ENCODE peak calls at places on chromosome 15, in five cellular contexts. One of them, this sample, is unnamed. For H3K4me1, the result is how much of the 10 kb centered on the place peaks cover.

GRCh38 chr15:62854420-62855084 is 188.0 kb upstream of the TPM1 start:
- DNase-seq in GM23248: no peak
- DNase-seq in GM12878: no peak
- DNase-seq in IMR-90: no peak
- DNase-seq in PC-3: no peak
- DNase-seq in this sample: no peak

GRCh38 chr15:29115093-29115991 is 154.3 kb downstream of the NSMCE3 start:
- DNase-seq in GM12878: no peak
- DNase-seq in PC-3: no peak
- DNase-seq in GM23248: no peak
- DNase-seq in IMR-90: no peak
- DNase-seq in this sample: no peak

GRCh38 chr15:53974121-53974520 is 4.1 kb upstream of the UNC13C start:
- DNase-seq in GM12878: no peak
- DNase-seq in GM23248: no peak
- DNase-seq in IMR-90: no peak
- DNase-seq in PC-3: no peak
- DNase-seq in this sample: no peak

GRCh38 chr15:68045289-68046265 is 8.5 kb upstream of the PIAS1 start:
- DNase-seq in PC-3: no peak
- DNase-seq in GM23248: no peak
- DNase-seq in GM12878: no peak
- DNase-seq in IMR-90: no peak
- DNase-seq in this sample: no peak

GRCh38 chr15:90451215-90451850 is 63.3 kb downstream of the IQGAP1 start:
- DNase-seq in GM12878: no peak
- DNase-seq in GM23248: peak
- DNase-seq in IMR-90: peak
- DNase-seq in PC-3: peak
- DNase-seq in this sample: peak

GRCh38 chr15:74795961-74796625 is 14.2 kb downstream of the CSK start:
- DNase-seq in IMR-90: no peak
- DNase-seq in GM23248: no peak
- DNase-seq in PC-3: no peak
- DNase-seq in GM12878: no peak
- DNase-seq in this sample: no peak

GRCh38 chr15:38252481-38253311 is at the start of gene SPRED1:
- DNase-seq in IMR-90: peak
- DNase-seq in PC-3: peak
- DNase-seq in GM23248: peak
- DNase-seq in GM12878: no peak
- DNase-seq in this sample: no peak

GRCh38 chr15:46502668-46503067 is 867.8 kb downstream of the SQOR start:
- DNase-seq in GM12878: no peak
- DNase-seq in GM23248: peak
- DNase-seq in PC-3: peak
- DNase-seq in IMR-90: no peak
- DNase-seq in this sample: no peak

GRCh38 chr15:43093026-43093425 is 12.8 kb downstream of the UBR1 start:
- DNase-seq in GM12878: no peak
- DNase-seq in PC-3: no peak
- DNase-seq in IMR-90: peak
- DNase-seq in GM23248: peak
- DNase-seq in this sample: peak

GRCh38 chr15:64979252-64979710 is 10.4 kb downstream of the SPG21 start:
- DNase-seq in GM23248: no peak
- DNase-seq in GM12878: no peak
- DNase-seq in PC-3: no peak
- DNase-seq in IMR-90: no peak
- DNase-seq in this sample: no peak

GRCh38 chr15:64152507-64153387 is 1.2 kb downstream of the SNX22 start:
- DNase-seq in PC-3: no peak
- DNase-seq in GM12878: no peak
- DNase-seq in IMR-90: no peak
- DNase-seq in GM23248: no peak
- DNase-seq in this sample: no peak

GRCh38 chr15:84736375-84736774 is 12.0 kb upstream of the ZNF592 start:
- DNase-seq in PC-3: no peak
- DNase-seq in GM12878: peak
- DNase-seq in IMR-90: no peak
- DNase-seq in GM23248: no peak
- DNase-seq in this sample: no peak

GRCh38 chr15:31266712-31267111 is 59.9 kb upstream of the KLF13 start:
- DNase-seq in GM23248: no peak
- DNase-seq in GM12878: no peak
- DNase-seq in PC-3: no peak
- DNase-seq in IMR-90: no peak
- DNase-seq in this sample: no peak
- H3K4me1 ChIP-seq in GM23248: under half
- H3K4me1 ChIP-seq in GM12878: half or more
- H3K4me1 ChIP-seq in PC-3: under half
- H3K4me1 ChIP-seq in IMR-90: under half
- H3K4me1 ChIP-seq in this sample: under half

DNA sequence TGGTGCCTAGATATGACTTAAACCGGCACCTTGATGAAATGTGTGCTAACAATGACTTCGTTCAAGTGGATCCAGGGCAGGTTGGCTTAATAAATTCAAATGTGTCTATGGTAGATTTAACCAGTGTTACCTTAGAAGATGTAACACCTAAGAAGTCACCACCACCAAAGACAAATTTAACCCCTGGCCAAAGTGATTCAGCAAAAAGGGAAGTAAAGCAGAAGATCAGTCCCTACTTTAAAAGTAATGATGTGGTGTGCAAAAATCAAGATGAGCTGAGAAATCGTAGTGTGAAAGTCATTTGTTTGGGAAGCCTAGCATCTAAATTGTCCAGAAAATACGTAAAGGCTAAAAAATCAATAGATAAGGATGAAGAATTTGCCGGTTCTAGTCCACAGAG is 1.1 kb downstream of the FAN1 start:
- DNase-seq in IMR-90: no peak
- DNase-seq in GM23248: no peak
- DNase-seq in GM12878: no peak
- DNase-seq in PC-3: no peak
- DNase-seq in this sample: no peak
- H3K9ac ChIP-seq in IMR-90: no peak
- H3K9ac ChIP-seq in GM23248: peak
- H3K9ac ChIP-seq in GM12878: no peak
- H3K9ac ChIP-seq in PC-3: peak
- H3K9ac ChIP-seq in this sample: no peak

GRCh38 chr15:78052545-78052944 is 25.0 kb downstream of the TBC1D2B start:
- DNase-seq in GM12878: no peak
- DNase-seq in GM23248: no peak
- DNase-seq in IMR-90: no peak
- DNase-seq in PC-3: no peak
- DNase-seq in this sample: no peak

GRCh38 chr15:78050441-78050809 is 27.1 kb downstream of the TBC1D2B start:
- DNase-seq in IMR-90: no peak
- DNase-seq in GM12878: no peak
- DNase-seq in GM23248: peak
- DNase-seq in PC-3: no peak
- DNase-seq in this sample: peak

GRCh38 chr15:78050851-78051250 is 26.7 kb downstream of the TBC1D2B start:
- DNase-seq in GM12878: no peak
- DNase-seq in IMR-90: no peak
- DNase-seq in GM23248: peak
- DNase-seq in PC-3: no peak
- DNase-seq in this sample: peak

GRCh38 chr15:78049691-78050440 is 27.6 kb downstream of the TBC1D2B start:
- DNase-seq in IMR-90: peak
- DNase-seq in PC-3: peak
- DNase-seq in GM12878: peak
- DNase-seq in GM23248: peak
- DNase-seq in this sample: peak

DNA sequence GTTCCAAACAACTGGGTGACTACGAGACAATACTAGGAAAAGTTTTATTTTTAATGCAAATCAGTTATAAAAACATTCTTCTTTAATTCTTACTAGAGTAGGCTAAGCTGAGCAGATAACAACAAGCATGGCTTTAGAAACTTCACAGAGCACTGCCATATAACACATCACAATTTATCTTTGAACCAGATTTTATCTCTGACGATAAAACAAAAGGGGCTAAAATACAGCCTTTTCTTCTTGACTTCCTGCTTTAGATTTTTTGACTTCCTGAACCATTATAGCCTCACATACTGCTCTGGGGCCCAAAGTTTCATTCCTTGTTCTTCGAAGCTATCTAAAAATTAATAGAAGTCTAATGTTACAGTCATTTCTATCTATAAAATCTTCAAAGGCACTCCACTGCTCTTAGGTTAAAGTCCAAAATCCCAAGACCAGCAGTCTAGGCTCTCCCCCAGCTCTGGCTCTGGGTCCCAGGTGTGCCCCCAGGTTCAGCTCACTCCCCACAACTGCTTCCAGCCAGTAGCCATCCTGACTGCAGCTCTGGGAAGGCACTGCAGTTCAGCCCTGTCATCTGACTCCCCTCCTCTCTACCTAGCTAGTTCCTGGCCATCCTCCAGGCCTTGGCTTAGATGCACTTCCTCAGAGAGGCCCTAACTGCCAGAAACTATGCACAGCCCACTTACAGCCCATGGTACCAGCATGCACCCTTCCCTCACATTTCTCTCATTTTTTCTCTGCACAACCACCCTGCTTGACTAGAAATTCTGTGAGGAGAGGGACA is 25.7 kb downstream of the TBC1D2B start:
- DNase-seq in GM23248: no peak
- DNase-seq in IMR-90: peak
- DNase-seq in PC-3: peak
- DNase-seq in GM12878: no peak
- DNase-seq in this sample: peak
- H3K4me1 ChIP-seq in GM23248: half or more
- H3K4me1 ChIP-seq in IMR-90: under half
- H3K4me1 ChIP-seq in PC-3: under half
- H3K4me1 ChIP-seq in GM12878: half or more
- H3K4me1 ChIP-seq in this sample: under half

DNA sequence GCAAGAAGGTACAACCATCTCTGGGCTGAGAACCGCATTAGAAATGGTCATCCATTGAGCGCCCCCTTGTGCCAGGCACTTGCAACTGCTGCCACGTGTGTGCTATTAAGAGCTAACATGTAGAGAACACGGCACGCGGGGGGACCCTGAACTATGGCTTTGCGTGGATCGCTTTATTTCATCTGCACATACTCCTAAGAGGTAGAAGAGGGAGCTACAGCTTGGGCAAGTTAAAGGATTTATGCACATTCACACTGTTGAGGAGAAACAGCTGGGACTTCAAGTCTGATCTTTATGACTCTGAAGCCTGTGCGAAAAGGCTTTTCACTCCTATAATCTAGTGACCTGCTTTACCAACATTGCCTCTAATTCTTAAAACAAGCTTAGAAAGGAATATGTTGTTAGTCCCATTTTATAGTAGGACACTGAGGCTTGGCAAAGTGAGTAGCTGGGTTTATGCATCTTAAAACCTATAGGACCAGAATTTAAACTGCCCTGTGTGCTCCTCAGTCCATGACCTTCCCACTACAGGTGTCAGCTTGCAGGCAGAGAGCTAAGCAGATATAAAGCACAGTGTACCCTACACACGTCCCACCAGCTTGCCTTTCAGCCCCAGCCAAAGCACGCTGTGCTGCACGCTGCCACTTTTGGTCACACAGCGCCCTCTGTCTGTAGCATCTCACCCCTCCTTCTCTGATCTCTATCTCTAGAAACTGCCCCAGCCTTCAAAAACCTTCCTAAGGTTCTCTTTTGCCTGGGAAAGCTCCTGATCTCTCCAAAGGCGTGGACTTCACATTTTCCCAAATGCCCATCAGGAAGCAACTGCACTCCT is 57.8 kb downstream of the STARD5 start:
- DNase-seq in PC-3: peak
- DNase-seq in GM12878: no peak
- DNase-seq in IMR-90: peak
- DNase-seq in GM23248: peak
- DNase-seq in this sample: peak
- H3K9ac ChIP-seq in PC-3: peak
- H3K9ac ChIP-seq in GM12878: no peak
- H3K9ac ChIP-seq in IMR-90: no peak
- H3K9ac ChIP-seq in GM23248: peak
- H3K9ac ChIP-seq in this sample: no peak

GRCh38 chr15:48548376-48548775 is 97.1 kb downstream of the FBN1 start:
- DNase-seq in GM12878: no peak
- DNase-seq in IMR-90: no peak
- DNase-seq in PC-3: no peak
- DNase-seq in GM23248: no peak
- DNase-seq in this sample: no peak

GRCh38 chr15:48538941-48539340 is 106.6 kb downstream of the FBN1 start:
- DNase-seq in GM12878: no peak
- DNase-seq in IMR-90: no peak
- DNase-seq in GM23248: no peak
- DNase-seq in PC-3: no peak
- DNase-seq in this sample: no peak

GRCh38 chr15:48547305-48547704 is 98.2 kb downstream of the FBN1 start:
- DNase-seq in PC-3: no peak
- DNase-seq in GM23248: peak
- DNase-seq in IMR-90: peak
- DNase-seq in GM12878: no peak
- DNase-seq in this sample: peak

GRCh38 chr15:48541659-48542334 is 103.7 kb downstream of the FBN1 start:
- DNase-seq in GM23248: peak
- DNase-seq in GM12878: peak
- DNase-seq in IMR-90: peak
- DNase-seq in PC-3: peak
- DNase-seq in this sample: peak

GRCh38 chr15:48544816-48545215 is 100.7 kb downstream of the FBN1 start:
- DNase-seq in IMR-90: peak
- DNase-seq in PC-3: no peak
- DNase-seq in GM12878: no peak
- DNase-seq in GM23248: peak
- DNase-seq in this sample: peak
- H3K4me1 ChIP-seq in IMR-90: under half
- H3K4me1 ChIP-seq in PC-3: under half
- H3K4me1 ChIP-seq in GM12878: under half
- H3K4me1 ChIP-seq in GM23248: half or more
- H3K4me1 ChIP-seq in this sample: under half

GRCh38 chr15:41337047-41337446 is 4.4 kb downstream of the NUSAP1 start:
- DNase-seq in PC-3: no peak
- DNase-seq in IMR-90: no peak
- DNase-seq in GM12878: no peak
- DNase-seq in GM23248: no peak
- DNase-seq in this sample: no peak
- H3K9ac ChIP-seq in PC-3: no peak
- H3K9ac ChIP-seq in IMR-90: no peak
- H3K9ac ChIP-seq in GM12878: peak
- H3K9ac ChIP-seq in GM23248: no peak
- H3K9ac ChIP-seq in this sample: no peak

This sample was measured in astrocyte.